ENCODE peak calls at places on chromosomes 6 and 20, in six cellular contexts. One of them, this sample, is unnamed.

GRCh38 chr6:83511901-83512681 is at the start of gene PRSS35:
- DNase-seq in SK-N-MC: peak
- DNase-seq in mucosa of gallbladder: peak
- DNase-seq in amniotic stem cell: peak
- DNase-seq in posterior vena cava: peak
- DNase-seq in T-helper 9 cell: no peak
- DNase-seq in this sample: peak

GRCh38 chr20:6679086-6679485 is 88.4 kb upstream of the BMP2 start:
- DNase-seq in T-helper 9 cell: no peak
- DNase-seq in SK-N-MC: no peak
- DNase-seq in mucosa of gallbladder: no peak
- DNase-seq in posterior vena cava: no peak
- DNase-seq in amniotic stem cell: no peak
- DNase-seq in this sample: no peak

GRCh38 chr20:48846516-48847492 is 19.0 kb upstream of the PREX1 start:
- DNase-seq in amniotic stem cell: no peak
- DNase-seq in mucosa of gallbladder: no peak
- DNase-seq in T-helper 9 cell: no peak
- DNase-seq in posterior vena cava: no peak
- DNase-seq in SK-N-MC: no peak
- DNase-seq in this sample: no peak

GRCh38 chr6:151379933-151380847 is 11.2 kb downstream of the ZBTB2 start:
- DNase-seq in posterior vena cava: no peak
- DNase-seq in T-helper 9 cell: no peak
- DNase-seq in mucosa of gallbladder: no peak
- DNase-seq in amniotic stem cell: no peak
- DNase-seq in SK-N-MC: no peak
- DNase-seq in this sample: no peak

GRCh38 chr6:75233097-75233615 is 10.4 kb downstream of the COX7A2 start:
- DNase-seq in SK-N-MC: no peak
- DNase-seq in posterior vena cava: no peak
- DNase-seq in T-helper 9 cell: no peak
- DNase-seq in amniotic stem cell: no peak
- DNase-seq in mucosa of gallbladder: no peak
- DNase-seq in this sample: no peak

GRCh38 chr6:111776236-111777189 is 96.7 kb downstream of the FYN start:
- DNase-seq in T-helper 9 cell: no peak
- DNase-seq in amniotic stem cell: no peak
- DNase-seq in mucosa of gallbladder: no peak
- DNase-seq in posterior vena cava: no peak
- DNase-seq in SK-N-MC: no peak
- DNase-seq in this sample: no peak

GRCh38 chr20:57261488-57262243 is 4.8 kb downstream of the BMP7 start:
- DNase-seq in amniotic stem cell: no peak
- DNase-seq in SK-N-MC: no peak
- DNase-seq in T-helper 9 cell: no peak
- DNase-seq in mucosa of gallbladder: no peak
- DNase-seq in posterior vena cava: no peak
- DNase-seq in this sample: peak

GRCh38 chr6:56517155-56517745 is 125.4 kb downstream of the DST start:
- DNase-seq in SK-N-MC: no peak
- DNase-seq in T-helper 9 cell: no peak
- DNase-seq in posterior vena cava: no peak
- DNase-seq in mucosa of gallbladder: peak
- DNase-seq in amniotic stem cell: no peak
- DNase-seq in this sample: no peak

GRCh38 chr20:61263084-61263695 is 11.1 kb downstream of the CDH4 start:
- DNase-seq in SK-N-MC: no peak
- DNase-seq in T-helper 9 cell: peak
- DNase-seq in mucosa of gallbladder: no peak
- DNase-seq in amniotic stem cell: no peak
- DNase-seq in posterior vena cava: no peak
- DNase-seq in this sample: peak

GRCh38 chr6:122789078-122789861 is at the start of gene SMPDL3A:
- DNase-seq in posterior vena cava: peak
- DNase-seq in T-helper 9 cell: no peak
- DNase-seq in amniotic stem cell: peak
- DNase-seq in mucosa of gallbladder: peak
- DNase-seq in SK-N-MC: no peak
- DNase-seq in this sample: peak

GRCh38 chr20:38799248-38799647 is 6.2 kb upstream of the PPP1R16B start:
- DNase-seq in SK-N-MC: no peak
- DNase-seq in posterior vena cava: no peak
- DNase-seq in T-helper 9 cell: no peak
- DNase-seq in amniotic stem cell: no peak
- DNase-seq in mucosa of gallbladder: no peak
- DNase-seq in this sample: no peak

GRCh38 chr6:56690519-56691200 is 48.0 kb upstream of the DST start:
- DNase-seq in amniotic stem cell: peak
- DNase-seq in mucosa of gallbladder: no peak
- DNase-seq in SK-N-MC: no peak
- DNase-seq in T-helper 9 cell: no peak
- DNase-seq in posterior vena cava: no peak
- DNase-seq in this sample: no peak

GRCh38 chr6:139748353-139749146 is 374.1 kb upstream of the CITED2 start:
- DNase-seq in T-helper 9 cell: no peak
- DNase-seq in posterior vena cava: no peak
- DNase-seq in mucosa of gallbladder: no peak
- DNase-seq in amniotic stem cell: no peak
- DNase-seq in SK-N-MC: no peak
- DNase-seq in this sample: no peak

GRCh38 chr20:49482621-49483017 is at the start of gene KCNB1:
- DNase-seq in mucosa of gallbladder: peak
- DNase-seq in T-helper 9 cell: peak
- DNase-seq in amniotic stem cell: no peak
- DNase-seq in SK-N-MC: no peak
- DNase-seq in posterior vena cava: peak
- DNase-seq in this sample: peak

GRCh38 chr6:83019741-83020140 is 45.9 kb downstream of the UBE3D start:
- DNase-seq in T-helper 9 cell: no peak
- DNase-seq in posterior vena cava: no peak
- DNase-seq in SK-N-MC: no peak
- DNase-seq in amniotic stem cell: no peak
- DNase-seq in mucosa of gallbladder: no peak
- DNase-seq in this sample: no peak

GRCh38 chr6:17280552-17281090 is 540 bp upstream of the RBM24 start:
- DNase-seq in T-helper 9 cell: no peak
- DNase-seq in posterior vena cava: peak
- DNase-seq in amniotic stem cell: no peak
- DNase-seq in SK-N-MC: no peak
- DNase-seq in mucosa of gallbladder: peak
- DNase-seq in this sample: peak

GRCh38 chr6:107928984-107929383 is 29.0 kb downstream of the SEC63 start:
- DNase-seq in SK-N-MC: no peak
- DNase-seq in amniotic stem cell: no peak
- DNase-seq in T-helper 9 cell: no peak
- DNase-seq in posterior vena cava: no peak
- DNase-seq in mucosa of gallbladder: no peak
- DNase-seq in this sample: no peak

GRCh38 chr6:86723729-86724128 is 213.6 kb upstream of the HTR1E start:
- DNase-seq in SK-N-MC: no peak
- DNase-seq in T-helper 9 cell: no peak
- DNase-seq in amniotic stem cell: no peak
- DNase-seq in mucosa of gallbladder: no peak
- DNase-seq in posterior vena cava: no peak
- DNase-seq in this sample: no peak

GRCh38 chr6:56664007-56664406 is 21.3 kb upstream of the DST start:
- DNase-seq in SK-N-MC: no peak
- DNase-seq in posterior vena cava: no peak
- DNase-seq in T-helper 9 cell: no peak
- DNase-seq in mucosa of gallbladder: no peak
- DNase-seq in amniotic stem cell: no peak
- DNase-seq in this sample: no peak

GRCh38 chr6:82246370-82246769 is 1.2 kb downstream of the IBTK start:
- DNase-seq in amniotic stem cell: no peak
- DNase-seq in posterior vena cava: no peak
- DNase-seq in mucosa of gallbladder: no peak
- DNase-seq in SK-N-MC: no peak
- DNase-seq in T-helper 9 cell: no peak
- DNase-seq in this sample: no peak

GRCh38 chr20:53789913-53790675 is 196.5 kb upstream of the ZNF217 start:
- DNase-seq in mucosa of gallbladder: no peak
- DNase-seq in T-helper 9 cell: no peak
- DNase-seq in SK-N-MC: no peak
- DNase-seq in posterior vena cava: no peak
- DNase-seq in amniotic stem cell: no peak
- DNase-seq in this sample: no peak

GRCh38 chr20:51339721-51340450 is 202.6 kb downstream of the NFATC2 start:
- DNase-seq in SK-N-MC: no peak
- DNase-seq in T-helper 9 cell: no peak
- DNase-seq in amniotic stem cell: no peak
- DNase-seq in posterior vena cava: no peak
- DNase-seq in mucosa of gallbladder: no peak
- DNase-seq in this sample: no peak

GRCh38 chr6:36373368-36374009 is 14.0 kb downstream of the ETV7 start:
- DNase-seq in mucosa of gallbladder: no peak
- DNase-seq in T-helper 9 cell: no peak
- DNase-seq in posterior vena cava: peak
- DNase-seq in SK-N-MC: no peak
- DNase-seq in amniotic stem cell: no peak
- DNase-seq in this sample: no peak

GRCh38 chr6:170005680-170006470 is 254.5 kb downstream of the ERMARD start:
- DNase-seq in mucosa of gallbladder: no peak
- DNase-seq in T-helper 9 cell: no peak
- DNase-seq in posterior vena cava: no peak
- DNase-seq in SK-N-MC: no peak
- DNase-seq in amniotic stem cell: no peak
- DNase-seq in this sample: no peak

GRCh38 chr6:170290306-170291128 is at the start of gene DLL1:
- DNase-seq in mucosa of gallbladder: peak
- DNase-seq in amniotic stem cell: no peak
- DNase-seq in T-helper 9 cell: no peak
- DNase-seq in SK-N-MC: no peak
- DNase-seq in posterior vena cava: peak
- DNase-seq in this sample: peak

GRCh38 chr6:73308712-73309533 is 45.2 kb downstream of the DPPA5 start:
- DNase-seq in SK-N-MC: no peak
- DNase-seq in mucosa of gallbladder: no peak
- DNase-seq in posterior vena cava: peak
- DNase-seq in T-helper 9 cell: no peak
- DNase-seq in amniotic stem cell: no peak
- DNase-seq in this sample: peak

GRCh38 chr6:43771858-43772570 is 2.0 kb downstream of the VEGFA start:
- DNase-seq in T-helper 9 cell: peak
- DNase-seq in SK-N-MC: no peak
- DNase-seq in mucosa of gallbladder: peak
- DNase-seq in posterior vena cava: peak
- DNase-seq in amniotic stem cell: peak
- DNase-seq in this sample: peak

GRCh38 chr6:11208267-11208666 is 24.2 kb downstream of the NEDD9 start:
- DNase-seq in T-helper 9 cell: no peak
- DNase-seq in mucosa of gallbladder: no peak
- DNase-seq in SK-N-MC: no peak
- DNase-seq in posterior vena cava: no peak
- DNase-seq in amniotic stem cell: no peak
- DNase-seq in this sample: no peak

GRCh38 chr6:155795173-155795796 is 339.6 kb upstream of the NOX3 start:
- DNase-seq in amniotic stem cell: no peak
- DNase-seq in T-helper 9 cell: no peak
- DNase-seq in mucosa of gallbladder: no peak
- DNase-seq in SK-N-MC: peak
- DNase-seq in posterior vena cava: no peak
- DNase-seq in this sample: no peak

GRCh38 chr6:146913842-146914562 is 290.2 kb upstream of the STXBP5 start:
- DNase-seq in mucosa of gallbladder: peak
- DNase-seq in amniotic stem cell: peak
- DNase-seq in T-helper 9 cell: no peak
- DNase-seq in SK-N-MC: no peak
- DNase-seq in posterior vena cava: peak
- DNase-seq in this sample: peak

This sample was measured in thyroid gland.